ENCODE peak calls at places on chromosomes 11 and 22, in seven cellular contexts. N is right lobe of liver, C is pancreas, A is MM.1S, H is progenitor cell of endocrine pancreas, I is brain microvascular endothelial cell, Y is fibroblast of pulmonary artery. J is an unnamed sample.

GRCh38 chr22:39362271-39362670 is 12.5 kb downstream of the SYNGR1 start:
- DNase-seq in H (no peak), Y (no peak), C (no peak), I (no peak), A (no peak), N (no peak), J (no peak)

GRCh38 chr11:4626207-4627105 is 10.8 kb upstream of the OR51D1 start:
- DNase-seq in A (peak; percentile 82), H (peak; percentile 68), N (peak; percentile 27), I (peak; percentile 81), C (no peak), Y (peak; percentile 84), J (peak; percentile 88)

GRCh38 chr11:72700026-72700610 is 25.9 kb upstream of the PDE2A start:
- DNase-seq in N (no peak), A (no peak), I (no peak), Y (peak; percentile 53), H (no peak), C (no peak), J (no peak)

GRCh38 chr22:40855960-40856512 is 403 bp downstream of the ST13 start:
- DNase-seq in Y (peak; percentile 31), A (peak; percentile 28), I (peak; percentile 23), H (peak; percentile 28), C (peak; percentile 71), N (no peak), J (no peak)

GRCh38 chr22:28989035-28989464 is 72.6 kb downstream of the C22orf31 start:
- DNase-seq in A (no peak), C (no peak), N (no peak), Y (peak; percentile 23), H (no peak), I (no peak), J (no peak)

GRCh38 chr11:112579282-112579681 is 318.6 kb upstream of the PLET1 start:
- DNase-seq in N (no peak), A (no peak), Y (no peak), C (no peak), H (no peak), I (no peak), J (no peak)

GRCh38 chr11:125112235-125112604 is 794 bp upstream of the TMEM218 start:
- DNase-seq in N (no peak), Y (no peak), C (no peak), I (no peak), H (no peak), A (no peak), J (no peak)

GRCh38 chr22:39501644-39502108 is 414 bp upstream of the MIEF1 start:
- DNase-seq in Y (no peak), H (no peak), N (no peak), A (no peak), I (no peak), C (no peak), J (no peak)

GRCh38 chr11:2386591-2386990 is 9.5 kb downstream of the CD81 start:
- DNase-seq in N (no peak), Y (no peak), I (no peak), A (no peak), C (peak; percentile 67), H (no peak), J (no peak)

GRCh38 chr11:119361056-119361787 is 14.7 kb upstream of the MFRP start:
- DNase-seq in N (peak; percentile 78), H (no peak), C (peak; percentile 88), A (peak; percentile 30), I (peak; percentile 70), Y (peak; percentile 56), J (no peak)

GRCh38 chr22:23431337-23432072 is 148.6 kb downstream of the IGLL1 start:
- DNase-seq in I (peak; percentile 40), N (no peak), A (no peak), Y (peak; percentile 2), C (no peak), H (no peak), J (peak; percentile 74)

GRCh38 chr22:22508274-22509176 is at the start of gene ZNF280B:
- DNase-seq in Y (peak; percentile 84), H (peak; percentile 77), I (peak; percentile 74), N (peak; percentile 51), C (peak; percentile 92), A (peak; percentile 95), J (peak; percentile 93)

GRCh38 chr11:38089728-38090127 is 1491.7 kb upstream of the RAG2 start:
- DNase-seq in N (no peak), H (no peak), Y (peak; percentile 79), I (peak; percentile 81), C (no peak), A (no peak), J (no peak)

GRCh38 chr11:64347171-64347867 is 7.3 kb downstream of the CCDC88B start:
- DNase-seq in C (no peak), H (no peak), N (no peak), A (no peak), I (no peak), Y (no peak), J (no peak)

GRCh38 chr11:10076458-10077141 is 217.4 kb downstream of the SBF2 start:
- DNase-seq in C (peak; percentile 22), Y (peak; percentile 75), A (peak; percentile 39), H (no peak), I (peak; percentile 6), N (peak; percentile 58), J (no peak)

GRCh38 chr11:7548659-7549283 is 35.0 kb downstream of the PPFIBP2 start:
- DNase-seq in H (peak; percentile 26), C (no peak), Y (no peak), A (peak; percentile 63), N (peak; percentile 55), I (no peak), J (no peak)

GRCh38 chr11:38594881-38595280 is 1996.8 kb upstream of the RAG2 start:
- DNase-seq in A (no peak), I (no peak), H (no peak), N (no peak), Y (no peak), C (no peak), J (no peak)

GRCh38 chr11:33779849-33780528 is 5.7 kb upstream of the FBXO3 start:
- DNase-seq in Y (peak; percentile 85), H (no peak), A (no peak), N (no peak), I (peak; percentile 88), C (no peak), J (no peak)

GRCh38 chr11:118536726-118537125 is 5.7 kb downstream of the TMEM25 start:
- DNase-seq in C (no peak), N (no peak), A (no peak), I (peak; percentile 13), Y (peak; percentile 9), H (no peak), J (no peak)

DNA sequence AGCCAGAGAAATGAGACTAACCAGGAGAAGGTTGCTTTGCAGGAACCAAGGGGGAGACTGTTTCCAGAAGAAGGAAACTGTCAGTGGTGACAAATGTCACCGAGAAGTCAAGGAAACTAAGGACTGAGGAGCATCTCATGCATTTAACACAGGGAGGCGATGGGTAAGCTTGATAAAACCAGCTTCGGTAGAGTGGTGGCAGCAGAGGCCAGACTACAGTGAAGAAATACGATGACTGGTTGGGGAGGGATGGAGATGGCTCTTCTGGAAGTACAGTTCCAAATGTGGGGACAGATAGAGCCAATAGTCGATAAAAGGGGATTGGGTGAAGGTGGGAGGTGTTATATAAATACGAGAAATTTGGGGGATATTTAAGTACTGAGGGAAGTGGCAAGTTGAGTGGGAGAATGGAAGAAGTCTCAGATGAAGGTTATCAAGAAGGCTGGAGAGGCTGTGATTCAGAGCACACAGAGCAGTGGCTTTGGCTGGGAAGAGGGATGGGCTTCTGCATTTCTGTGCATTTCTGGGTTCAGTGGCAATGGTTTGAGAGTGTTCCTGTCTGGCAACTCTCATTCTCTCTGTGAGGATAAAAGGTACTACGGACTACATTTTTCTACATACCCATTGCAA is 29.2 kb downstream of the SC5D start:
- DNase-seq in A (no peak), C (no peak), I (no peak), Y (peak; percentile 11), N (no peak), H (no peak), J (no peak)
- TF ChIP-seq CTCF in A (peak; percentile 15), C (no peak), I (peak; percentile 23), Y (peak; percentile 7), N (peak; percentile 63), H (no peak), J (peak; percentile 33)

DNA sequence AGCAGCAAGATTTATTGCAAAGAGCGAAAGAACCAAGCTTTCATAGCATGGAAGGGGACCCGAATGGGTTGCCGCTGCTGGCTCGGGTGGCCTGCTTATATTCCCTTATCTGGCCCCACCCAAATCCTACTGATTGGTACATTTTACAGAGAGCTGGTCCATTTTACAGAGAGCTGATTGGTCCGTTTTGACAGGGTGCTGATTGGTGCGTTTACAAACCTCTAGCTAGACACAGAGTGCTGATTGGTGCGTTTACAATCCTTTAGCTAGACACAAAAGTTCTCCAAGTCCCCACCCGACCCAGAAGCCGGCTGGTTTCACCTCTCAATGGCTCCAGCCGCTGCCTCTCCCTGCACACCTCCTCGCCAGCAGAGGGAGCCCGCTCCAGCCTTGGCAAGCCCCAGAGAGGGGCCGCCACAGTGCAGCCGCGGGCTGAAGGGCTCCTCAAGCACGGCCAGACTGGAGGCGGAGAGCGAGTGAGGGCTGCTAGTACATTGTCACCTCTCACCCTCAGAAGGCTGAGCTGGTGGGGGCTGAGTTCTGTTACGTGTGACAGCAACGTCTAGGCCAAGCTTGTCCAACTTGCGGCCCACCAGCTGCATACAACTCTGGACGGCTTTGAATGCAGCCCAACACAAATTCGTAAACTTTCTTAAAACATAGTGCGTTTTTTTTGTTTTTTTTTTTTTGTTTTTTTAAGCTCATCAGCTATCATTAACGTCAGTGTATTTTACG is 8.7 kb downstream of the PTH start:
- DNase-seq in H (peak; percentile 31), Y (peak; percentile 33), I (peak; percentile 13), A (no peak), C (peak; percentile 77), N (peak; percentile 70), J (no peak)
- TF ChIP-seq CTCF in H (peak; percentile 50), Y (peak; percentile 34), I (peak; percentile 52), A (peak; percentile 12), C (peak; percentile 31), N (peak; percentile 58), J (peak; percentile 47)

DNA sequence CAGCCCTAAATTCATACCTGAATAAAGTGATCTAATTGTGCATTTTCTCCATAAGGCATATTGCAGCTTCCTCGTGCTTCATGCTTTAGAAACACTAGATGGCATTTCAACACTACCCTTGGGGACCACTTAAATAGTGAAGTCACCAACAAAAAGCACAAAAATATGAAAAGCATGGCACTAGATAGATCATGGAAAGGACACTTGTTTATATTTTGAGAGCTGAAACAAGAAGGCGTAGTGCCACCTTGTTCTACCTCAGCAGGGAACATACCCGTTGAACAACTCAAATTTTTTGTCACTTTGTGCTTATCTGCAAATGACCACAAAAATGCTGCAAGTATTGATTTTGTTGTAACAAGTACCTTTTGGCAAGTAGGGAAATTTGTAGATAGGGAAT is 8.6 kb downstream of the TBCEL start:
- DNase-seq in Y (no peak), A (no peak), H (no peak), C (no peak), N (no peak), I (no peak), J (no peak)
- TF ChIP-seq CTCF in Y (no peak), A (peak; percentile 30), H (no peak), C (no peak), N (peak; percentile 48), I (no peak), J (no peak)

DNA sequence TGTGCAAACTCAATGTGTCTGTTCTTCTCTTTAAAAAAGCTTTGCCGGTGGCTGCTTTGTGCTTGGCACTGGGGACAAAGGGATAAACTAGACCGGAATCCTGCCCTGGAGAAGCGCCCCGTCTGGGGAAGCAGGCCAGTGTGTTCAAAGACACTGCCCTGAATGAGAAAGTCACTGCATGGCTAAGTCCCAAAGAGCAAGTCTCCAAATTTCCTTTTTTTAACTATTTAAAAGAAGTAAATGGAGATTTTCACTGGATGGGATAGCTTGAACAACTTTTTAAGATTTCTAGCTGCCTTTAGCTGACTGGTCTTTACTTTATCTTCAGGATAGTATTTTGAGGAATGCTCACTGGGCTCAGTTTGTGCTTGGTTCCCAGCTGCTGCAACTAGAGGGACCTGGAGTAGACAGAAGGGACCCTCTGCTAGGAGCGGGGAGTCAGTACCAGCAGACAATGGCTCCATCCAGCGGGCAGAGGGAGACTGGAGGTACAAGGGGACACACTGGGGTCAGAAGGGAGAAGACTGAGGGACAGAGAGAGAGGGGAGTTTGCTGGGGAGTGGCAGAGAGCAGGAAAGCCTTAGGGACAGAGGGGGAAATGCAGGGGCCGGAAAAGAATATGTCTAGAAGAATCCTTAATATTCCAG is 22.2 kb upstream of the ACER3 start:
- DNase-seq in C (no peak), I (no peak), A (no peak), Y (peak; percentile 57), N (no peak), H (no peak), J (no peak)
- TF ChIP-seq CTCF in C (no peak), I (peak; percentile 72), A (no peak), Y (peak; percentile 61), N (no peak), H (peak; percentile 38), J (peak; percentile 50)